ENCODE peak calls at places on chromosomes 6 and 20, in six cellular contexts. T, S, G, E, Y and N are unnamed samples. For H3K36me3, the result is how much of the 10 kb centered on the place peaks cover.

GRCh38 chr20:52054123-52054522 is 137.5 kb downstream of the ZFP64 start:
- DNase-seq in T (no peak), E (no peak), G (no peak), Y (no peak), S (no peak), N (no peak)

GRCh38 chr6:65075705-65076104 is 631.3 kb downstream of the EYS start:
- DNase-seq in Y (no peak), T (no peak), E (no peak), G (no peak), S (no peak), N (no peak)

GRCh38 chr20:11529046-11529445 is 388.6 kb upstream of the BTBD3 start:
- DNase-seq in G (no peak), S (no peak), E (no peak), T (no peak), Y (no peak), N (no peak)

GRCh38 chr6:45754432-45754831 is 261.2 kb downstream of the CLIC5 start:
- DNase-seq in Y (no peak), G (no peak), T (no peak), S (no peak), E (no peak), N (no peak)

GRCh38 chr6:30129818-30130679 is 5.9 kb upstream of the TRIM40 start:
- DNase-seq in E (no peak), S (no peak), T (no peak), G (no peak), Y (no peak), N (no peak)

GRCh38 chr6:121651420-121651819 is 216.0 kb downstream of the GJA1 start:
- DNase-seq in T (no peak), E (peak), S (no peak), G (no peak), Y (no peak), N (no peak)

GRCh38 chr20:4300401-4300800 is 285.0 kb upstream of the RNF24 start:
- DNase-seq in Y (no peak), T (no peak), G (no peak), S (no peak), E (no peak), N (no peak)

GRCh38 chr20:32878820-32879219 is 20.1 kb downstream of the EFCAB8 start:
- DNase-seq in Y (no peak), G (no peak), E (no peak), S (no peak), T (no peak), N (no peak)

GRCh38 chr6:21935561-21936028 is 342.0 kb downstream of the SOX4 start:
- DNase-seq in Y (no peak), G (no peak), E (peak), S (peak), T (no peak), N (no peak)

GRCh38 chr6:156617376-156617775 is 159.8 kb upstream of the ARID1B start:
- DNase-seq in T (no peak), E (peak), Y (no peak), G (no peak), S (peak), N (no peak)

GRCh38 chr20:25744261-25744660 is 47.6 kb upstream of the ZNF337 start:
- DNase-seq in E (no peak), G (no peak), T (no peak), S (no peak), Y (no peak), N (no peak)

GRCh38 chr20:2237059-2237458 is 58.7 kb upstream of the TGM3 start:
- DNase-seq in T (no peak), G (no peak), S (peak), E (peak), Y (no peak), N (no peak)

GRCh38 chr6:97563529-97563928 is 280.5 kb upstream of the MMS22L start:
- DNase-seq in S (no peak), Y (no peak), T (no peak), E (no peak), G (no peak), N (no peak)

GRCh38 chr6:43962458-43962857 is 164.8 kb downstream of the MRPL14 start:
- DNase-seq in G (no peak), S (no peak), T (no peak), Y (no peak), E (no peak), N (no peak)

GRCh38 chr6:8059129-8059528 is 5.1 kb downstream of the BLOC1S5 start:
- DNase-seq in S (no peak), G (no peak), Y (no peak), E (peak), T (no peak), N (no peak)

GRCh38 chr6:112275365-112275764 is 21.0 kb upstream of the LAMA4 start:
- DNase-seq in T (no peak), E (no peak), Y (no peak), S (no peak), G (no peak), N (no peak)

GRCh38 chr6:13834762-13835161 is 20.4 kb upstream of the MCUR1 start:
- DNase-seq in T (no peak), G (no peak), Y (no peak), E (no peak), S (no peak), N (no peak)

GRCh38 chr6:109008061-109008460 is 86.6 kb downstream of the SESN1 start:
- DNase-seq in E (no peak), G (no peak), Y (no peak), T (no peak), S (no peak), N (peak)

GRCh38 chr6:6131492-6132109 is 124.9 kb upstream of the NRN1 start:
- DNase-seq in Y (no peak), E (no peak), T (no peak), S (no peak), G (no peak), N (peak)

GRCh38 chr20:59318201-59318790 is 17.9 kb downstream of the EDN3 start:
- DNase-seq in S (no peak), G (no peak), Y (no peak), E (no peak), T (no peak), N (no peak)

GRCh38 chr20:57582432-57583288 is 21.8 kb downstream of the PCK1 start:
- DNase-seq in Y (peak), T (peak), G (no peak), E (peak), S (no peak), N (no peak)

GRCh38 chr6:147509900-147510299 is 1.4 kb downstream of the SAMD5 start:
- DNase-seq in E (no peak), T (no peak), S (no peak), G (no peak), Y (no peak), N (no peak)

GRCh38 chr6:85250586-85251216 is 199.2 kb upstream of the NT5E start:
- DNase-seq in S (no peak), Y (no peak), G (no peak), T (no peak), E (no peak), N (no peak)

GRCh38 chr6:5337573-5337972 is 76.3 kb downstream of the FARS2 start:
- DNase-seq in Y (no peak), E (peak), G (no peak), T (no peak), S (no peak), N (no peak)

GRCh38 chr20:4341804-4342560 is 326.6 kb upstream of the RNF24 start:
- DNase-seq in Y (no peak), G (no peak), E (peak), T (no peak), S (no peak), N (no peak)

GRCh38 chr6:160461641-160462040 is 113.5 kb downstream of the SLC22A3 start:
- DNase-seq in Y (no peak), T (no peak), G (no peak), S (no peak), E (peak), N (no peak)

GRCh38 chr6:150691463-150691862 is 91.8 kb downstream of the PLEKHG1 start:
- DNase-seq in Y (no peak), S (no peak), G (no peak), E (peak), T (no peak), N (no peak)

GRCh38 chr6:116482780-116483179 is 21.6 kb downstream of the CALHM6 start:
- DNase-seq in T (no peak), E (no peak), S (no peak), G (no peak), Y (no peak), N (no peak)

GRCh38 chr6:156775717-156776116 is 1.5 kb upstream of the ARID1B start:
- DNase-seq in S (no peak), G (no peak), T (no peak), Y (no peak), E (no peak), N (no peak)

GRCh38 chr20:63073051-63073737 is 66.4 kb upstream of the BHLHE23 start:
- DNase-seq in G (peak), S (no peak), T (no peak), E (no peak), Y (peak), N (no peak)

GRCh38 chr6:135583256-135583758 is 85.8 kb upstream of the AHI1 start:
- DNase-seq in G (no peak), T (no peak), Y (no peak), E (peak), S (no peak), N (no peak)

GRCh38 chr20:4074877-4075455 is 59.6 kb upstream of the RNF24 start:
- DNase-seq in G (no peak), Y (peak), T (no peak), E (no peak), S (no peak), N (no peak)

GRCh38 chr20:47289989-47290388 is 66.5 kb downstream of the ZMYND8 start:
- DNase-seq in S (no peak), G (no peak), Y (no peak), T (no peak), E (no peak), N (no peak)

GRCh38 chr6:20839624-20840023 is 305.4 kb downstream of the CDKAL1 start:
- DNase-seq in Y (no peak), S (no peak), T (no peak), G (no peak), E (no peak), N (no peak)

GRCh38 chr6:88376759-88377387 is 210.7 kb upstream of the CNR1 start:
- DNase-seq in T (no peak), S (no peak), Y (no peak), G (no peak), E (peak), N (no peak)

GRCh38 chr6:52566853-52567279 is 10.0 kb downstream of the TRAM2 start:
- DNase-seq in S (peak), G (no peak), Y (no peak), T (no peak), E (peak), N (no peak)

GRCh38 chr6:84764332-84765049 is at the start of gene TBX18:
- DNase-seq in Y (peak), G (peak), E (peak), S (peak), T (peak), N (no peak)

GRCh38 chr6:37368961-37369320 is 15.2 kb downstream of the RNF8 start:
- DNase-seq in E (no peak), T (no peak), Y (no peak), G (no peak), S (no peak), N (no peak)

GRCh38 chr6:37371158-37372083 is 17.6 kb downstream of the RNF8 start:
- DNase-seq in S (no peak), T (no peak), E (no peak), Y (no peak), G (no peak), N (no peak)

GRCh38 chr6:37369321-37370196 is 15.8 kb downstream of the RNF8 start:
- DNase-seq in G (no peak), Y (no peak), S (no peak), T (no peak), E (peak), N (no peak)

GRCh38 chr6:37373822-37374514 is 20.2 kb downstream of the RNF8 start:
- DNase-seq in Y (no peak), G (no peak), T (no peak), S (no peak), E (no peak), N (no peak)

DNA sequence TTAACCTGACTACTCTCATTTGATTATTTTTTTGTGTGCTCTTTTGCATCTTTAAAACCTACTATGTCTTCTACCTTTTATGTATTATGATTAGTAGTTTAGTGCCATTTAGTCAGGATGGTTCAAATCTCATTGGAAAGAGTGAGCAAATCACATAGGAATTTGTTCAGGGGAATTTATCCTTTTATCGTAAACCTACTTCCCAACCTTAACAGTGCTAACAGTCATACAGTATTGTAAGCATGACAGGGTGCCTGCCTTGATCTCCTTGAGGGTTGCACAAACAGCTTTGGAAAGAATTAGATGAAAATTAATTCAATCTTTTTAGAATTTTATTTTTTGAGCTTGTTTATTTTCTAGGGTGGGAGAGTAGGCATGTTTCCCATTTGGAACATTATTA is 18.3 kb downstream of the RNF8 start:
- DNase-seq in T (no peak), G (no peak), Y (no peak), S (no peak), E (peak), N (no peak)
- TF ChIP-seq CTCF in T (no peak), G (no peak), Y (no peak), S (no peak), E (no peak), N (no peak)

GRCh38 chr20:48821261-48821910 is 6.4 kb downstream of the PREX1 start:
- DNase-seq in Y (no peak), T (no peak), G (no peak), E (no peak), S (no peak), N (no peak)
- H3K4me3 ChIP-seq in Y (no peak), T (no peak), G (no peak), E (no peak), S (no peak), N (no peak)

GRCh38 chr20:1134836-1135235 is 16.4 kb downstream of the PSMF1 start:
- DNase-seq in G (no peak), E (no peak), T (no peak), Y (no peak), S (no peak), N (no peak)

GRCh38 chr20:1130058-1130694 is 11.8 kb downstream of the PSMF1 start:
- DNase-seq in S (no peak), T (no peak), E (no peak), Y (no peak), G (no peak), N (no peak)

GRCh38 chr20:1127840-1128239 is 9.4 kb downstream of the PSMF1 start:
- DNase-seq in T (no peak), E (no peak), G (no peak), S (no peak), Y (no peak), N (no peak)

GRCh38 chr20:1134355-1134754 is 16.0 kb downstream of the PSMF1 start:
- DNase-seq in T (no peak), Y (no peak), G (no peak), S (no peak), E (no peak), N (no peak)

GRCh38 chr20:1130849-1131248 is 12.4 kb downstream of the PSMF1 start:
- DNase-seq in S (no peak), G (no peak), Y (no peak), E (no peak), T (no peak), N (no peak)
- H3K36me3 ChIP-seq in S (under half), G (half or more), Y (under half), E (under half), T (under half), N (under half)

GRCh38 chr6:34120953-34121675 is 24.8 kb downstream of the GRM4 start:
- DNase-seq in E (no peak), G (no peak), S (no peak), T (no peak), Y (no peak), N (no peak)

GRCh38 chr6:34129753-34130152 is 16.1 kb downstream of the GRM4 start:
- DNase-seq in E (no peak), S (no peak), Y (no peak), G (no peak), T (no peak), N (no peak)

GRCh38 chr6:34128045-34128444 is 17.8 kb downstream of the GRM4 start:
- DNase-seq in G (no peak), Y (no peak), E (no peak), T (no peak), S (no peak), N (no peak)

GRCh38 chr6:34126419-34126818 is 19.5 kb downstream of the GRM4 start:
- DNase-seq in E (no peak), G (no peak), Y (no peak), T (no peak), S (no peak), N (no peak)

GRCh38 chr6:34125939-34126338 is 19.9 kb downstream of the GRM4 start:
- DNase-seq in Y (no peak), T (no peak), E (no peak), S (no peak), G (no peak), N (no peak)
- TF ChIP-seq CTCF in Y (no peak), T (no peak), E (no peak), S (no peak), G (no peak), N (no peak)

GRCh38 chr20:31712564-31713311 is 9.9 kb downstream of the BCL2L1 start:
- DNase-seq in S (peak), G (no peak), E (peak), Y (peak), T (peak), N (no peak)
- H3K4me3 ChIP-seq in S (peak), G (no peak), E (peak), Y (no peak), T (no peak), N (no peak)